ENCODE peak calls at places on chromosomes 6 and 20, in seven cellular contexts. One of them, this sample, is unnamed.

GRCh38 chr6:24763578-24763977 is 11.2 kb upstream of the GMNN start:
- DNase-seq in astrocyte of the spinal cord: no peak
- DNase-seq in adrenal gland: no peak
- DNase-seq in NT2/D1: no peak
- DNase-seq in GM23338: no peak
- DNase-seq in lower leg skin: no peak
- DNase-seq in GM06990: no peak
- DNase-seq in this sample: no peak

GRCh38 chr20:62694868-62695267 is 13.8 kb upstream of the NTSR1 start:
- DNase-seq in astrocyte of the spinal cord: no peak
- DNase-seq in adrenal gland: no peak
- DNase-seq in NT2/D1: no peak
- DNase-seq in GM23338: no peak
- DNase-seq in lower leg skin: no peak
- DNase-seq in GM06990: no peak
- DNase-seq in this sample: no peak

GRCh38 chr20:47095690-47096089 is 201.0 kb downstream of the EYA2 start:
- DNase-seq in astrocyte of the spinal cord: no peak
- DNase-seq in adrenal gland: no peak
- DNase-seq in NT2/D1: no peak
- DNase-seq in GM23338: no peak
- DNase-seq in lower leg skin: no peak
- DNase-seq in GM06990: no peak
- DNase-seq in this sample: no peak

GRCh38 chr6:27865952-27866369 is 46.2 kb downstream of the OR2B2 start:
- DNase-seq in astrocyte of the spinal cord: no peak
- DNase-seq in adrenal gland: no peak
- DNase-seq in NT2/D1: peak
- DNase-seq in GM23338: peak
- DNase-seq in lower leg skin: no peak
- DNase-seq in GM06990: peak
- DNase-seq in this sample: no peak

GRCh38 chr20:59147197-59147596 is 16.4 kb upstream of the ZNF831 start:
- DNase-seq in astrocyte of the spinal cord: no peak
- DNase-seq in adrenal gland: no peak
- DNase-seq in NT2/D1: no peak
- DNase-seq in GM23338: no peak
- DNase-seq in lower leg skin: no peak
- DNase-seq in GM06990: no peak
- DNase-seq in this sample: no peak

GRCh38 chr20:38723982-38724602 is at the start of gene SLC32A1:
- DNase-seq in astrocyte of the spinal cord: no peak
- DNase-seq in adrenal gland: no peak
- DNase-seq in NT2/D1: no peak
- DNase-seq in GM23338: peak
- DNase-seq in lower leg skin: no peak
- DNase-seq in GM06990: no peak
- DNase-seq in this sample: no peak

GRCh38 chr6:2235782-2236495 is 9.5 kb downstream of the GMDS start:
- DNase-seq in astrocyte of the spinal cord: no peak
- DNase-seq in adrenal gland: no peak
- DNase-seq in NT2/D1: no peak
- DNase-seq in GM23338: no peak
- DNase-seq in lower leg skin: no peak
- DNase-seq in GM06990: no peak
- DNase-seq in this sample: no peak

GRCh38 chr6:150492507-150492906 is 107.2 kb upstream of the PLEKHG1 start:
- DNase-seq in astrocyte of the spinal cord: peak
- DNase-seq in adrenal gland: no peak
- DNase-seq in NT2/D1: no peak
- DNase-seq in GM23338: peak
- DNase-seq in lower leg skin: no peak
- DNase-seq in GM06990: no peak
- DNase-seq in this sample: no peak

GRCh38 chr6:134267917-134268361 is 50.0 kb downstream of the SGK1 start:
- DNase-seq in astrocyte of the spinal cord: no peak
- DNase-seq in adrenal gland: no peak
- DNase-seq in NT2/D1: peak
- DNase-seq in GM23338: peak
- DNase-seq in lower leg skin: no peak
- DNase-seq in GM06990: no peak
- DNase-seq in this sample: no peak

GRCh38 chr6:69957990-69958559 is 91.7 kb downstream of the COL19A1 start:
- DNase-seq in astrocyte of the spinal cord: peak
- DNase-seq in adrenal gland: no peak
- DNase-seq in NT2/D1: no peak
- DNase-seq in GM23338: no peak
- DNase-seq in lower leg skin: no peak
- DNase-seq in GM06990: no peak
- DNase-seq in this sample: no peak

GRCh38 chr20:5171074-5171789 is 44.4 kb downstream of the CDS2 start:
- DNase-seq in astrocyte of the spinal cord: peak
- DNase-seq in adrenal gland: peak
- DNase-seq in NT2/D1: no peak
- DNase-seq in GM23338: peak
- DNase-seq in lower leg skin: no peak
- DNase-seq in GM06990: no peak
- DNase-seq in this sample: peak

DNA sequence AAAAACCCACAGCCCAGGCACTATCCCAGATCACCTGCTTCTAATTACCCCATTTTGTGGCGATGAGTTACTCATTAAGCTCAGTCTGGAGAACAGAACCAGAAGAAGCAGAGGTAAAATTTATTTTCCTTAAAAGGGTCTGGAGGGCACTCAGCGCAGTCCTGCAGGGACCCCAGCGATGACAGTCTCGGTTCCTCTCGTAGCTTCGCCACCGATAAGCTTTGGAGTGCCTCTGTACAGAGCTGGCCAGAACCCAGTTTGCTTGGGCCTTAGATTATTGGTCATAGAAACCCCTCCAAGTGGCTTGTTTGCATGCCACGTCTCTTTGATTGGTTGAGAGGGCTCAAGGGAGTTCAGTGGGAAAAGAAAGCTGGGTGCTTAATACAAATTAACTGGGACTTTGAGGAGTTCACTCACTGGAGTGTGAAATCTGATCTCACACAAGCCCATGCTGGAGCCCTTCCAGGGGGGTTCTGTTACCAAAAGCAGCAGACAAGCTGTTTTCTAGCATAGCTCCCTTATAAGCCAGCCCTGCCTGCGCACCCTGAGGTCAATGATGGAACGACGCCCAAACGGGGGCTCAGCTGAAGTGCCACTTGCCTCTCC is 158.5 kb upstream of the ARID1B start:
- DNase-seq in astrocyte of the spinal cord: no peak
- DNase-seq in adrenal gland: no peak
- DNase-seq in NT2/D1: no peak
- DNase-seq in GM23338: peak
- DNase-seq in lower leg skin: no peak
- DNase-seq in GM06990: no peak
- DNase-seq in this sample: no peak
- H3K4me3 ChIP-seq in astrocyte of the spinal cord: no peak
- H3K4me3 ChIP-seq in adrenal gland: no peak
- H3K4me3 ChIP-seq in NT2/D1: no peak
- H3K4me3 ChIP-seq in GM23338: no peak
- H3K4me3 ChIP-seq in lower leg skin: no peak
- H3K4me3 ChIP-seq in GM06990: no peak
- H3K4me3 ChIP-seq in this sample: no peak

GRCh38 chr6:6913346-6913745 is 194.4 kb upstream of the RREB1 start:
- DNase-seq in astrocyte of the spinal cord: no peak
- DNase-seq in adrenal gland: no peak
- DNase-seq in NT2/D1: no peak
- DNase-seq in GM23338: no peak
- DNase-seq in lower leg skin: no peak
- DNase-seq in GM06990: no peak
- DNase-seq in this sample: no peak

GRCh38 chr6:6910734-6911295 is 196.9 kb upstream of the RREB1 start:
- DNase-seq in astrocyte of the spinal cord: no peak
- DNase-seq in adrenal gland: no peak
- DNase-seq in NT2/D1: no peak
- DNase-seq in GM23338: no peak
- DNase-seq in lower leg skin: no peak
- DNase-seq in GM06990: no peak
- DNase-seq in this sample: no peak

GRCh38 chr6:6911391-6911790 is 196.4 kb upstream of the RREB1 start:
- DNase-seq in astrocyte of the spinal cord: no peak
- DNase-seq in adrenal gland: no peak
- DNase-seq in NT2/D1: no peak
- DNase-seq in GM23338: no peak
- DNase-seq in lower leg skin: no peak
- DNase-seq in GM06990: no peak
- DNase-seq in this sample: no peak

GRCh38 chr6:6915219-6915618 is 192.5 kb upstream of the RREB1 start:
- DNase-seq in astrocyte of the spinal cord: peak
- DNase-seq in adrenal gland: no peak
- DNase-seq in NT2/D1: no peak
- DNase-seq in GM23338: peak
- DNase-seq in lower leg skin: no peak
- DNase-seq in GM06990: no peak
- DNase-seq in this sample: no peak

DNA sequence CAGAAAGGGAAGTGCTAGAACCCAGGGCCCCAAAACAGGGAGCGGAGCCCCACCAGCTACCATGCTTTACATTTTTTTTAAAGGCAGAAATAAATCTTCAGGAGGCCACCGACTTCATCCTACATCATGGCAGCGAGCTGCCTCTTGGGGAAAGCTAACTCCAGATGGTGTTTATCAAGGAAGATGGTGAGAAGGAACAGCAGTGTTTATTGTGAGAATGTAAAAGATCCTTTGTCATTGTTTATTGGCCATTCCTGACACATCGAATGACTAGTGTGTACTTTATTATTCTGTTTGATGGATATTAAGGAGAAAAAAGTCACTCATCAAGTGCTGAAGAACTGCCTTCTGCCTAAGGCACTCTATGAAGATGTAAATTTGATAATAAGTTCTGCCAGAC is 194.9 kb upstream of the RREB1 start:
- DNase-seq in astrocyte of the spinal cord: no peak
- DNase-seq in adrenal gland: no peak
- DNase-seq in NT2/D1: no peak
- DNase-seq in GM23338: no peak
- DNase-seq in lower leg skin: no peak
- DNase-seq in GM06990: no peak
- DNase-seq in this sample: no peak
- H3K4me3 ChIP-seq in astrocyte of the spinal cord: no peak
- H3K4me3 ChIP-seq in adrenal gland: no peak
- H3K4me3 ChIP-seq in NT2/D1: no peak
- H3K4me3 ChIP-seq in GM23338: no peak
- H3K4me3 ChIP-seq in lower leg skin: no peak
- H3K4me3 ChIP-seq in GM06990: no peak
- H3K4me3 ChIP-seq in this sample: no peak

GRCh38 chr6:144284753-144285547 is at the start of gene UTRN:
- DNase-seq in astrocyte of the spinal cord: peak
- DNase-seq in adrenal gland: peak
- DNase-seq in NT2/D1: peak
- DNase-seq in GM23338: peak
- DNase-seq in lower leg skin: peak
- DNase-seq in GM06990: peak
- DNase-seq in this sample: peak

GRCh38 chr6:144284474-144284752 is 722 bp upstream of the UTRN start:
- DNase-seq in astrocyte of the spinal cord: peak
- DNase-seq in adrenal gland: no peak
- DNase-seq in NT2/D1: no peak
- DNase-seq in GM23338: no peak
- DNase-seq in lower leg skin: no peak
- DNase-seq in GM06990: no peak
- DNase-seq in this sample: no peak

GRCh38 chr6:144286503-144287393 is 1.6 kb downstream of the UTRN start:
- DNase-seq in astrocyte of the spinal cord: peak
- DNase-seq in adrenal gland: peak
- DNase-seq in NT2/D1: no peak
- DNase-seq in GM23338: peak
- DNase-seq in lower leg skin: peak
- DNase-seq in GM06990: peak
- DNase-seq in this sample: peak

GRCh38 chr6:144285548-144285797 is 338 bp downstream of the UTRN start:
- DNase-seq in astrocyte of the spinal cord: no peak
- DNase-seq in adrenal gland: no peak
- DNase-seq in NT2/D1: no peak
- DNase-seq in GM23338: no peak
- DNase-seq in lower leg skin: no peak
- DNase-seq in GM06990: no peak
- DNase-seq in this sample: no peak

DNA sequence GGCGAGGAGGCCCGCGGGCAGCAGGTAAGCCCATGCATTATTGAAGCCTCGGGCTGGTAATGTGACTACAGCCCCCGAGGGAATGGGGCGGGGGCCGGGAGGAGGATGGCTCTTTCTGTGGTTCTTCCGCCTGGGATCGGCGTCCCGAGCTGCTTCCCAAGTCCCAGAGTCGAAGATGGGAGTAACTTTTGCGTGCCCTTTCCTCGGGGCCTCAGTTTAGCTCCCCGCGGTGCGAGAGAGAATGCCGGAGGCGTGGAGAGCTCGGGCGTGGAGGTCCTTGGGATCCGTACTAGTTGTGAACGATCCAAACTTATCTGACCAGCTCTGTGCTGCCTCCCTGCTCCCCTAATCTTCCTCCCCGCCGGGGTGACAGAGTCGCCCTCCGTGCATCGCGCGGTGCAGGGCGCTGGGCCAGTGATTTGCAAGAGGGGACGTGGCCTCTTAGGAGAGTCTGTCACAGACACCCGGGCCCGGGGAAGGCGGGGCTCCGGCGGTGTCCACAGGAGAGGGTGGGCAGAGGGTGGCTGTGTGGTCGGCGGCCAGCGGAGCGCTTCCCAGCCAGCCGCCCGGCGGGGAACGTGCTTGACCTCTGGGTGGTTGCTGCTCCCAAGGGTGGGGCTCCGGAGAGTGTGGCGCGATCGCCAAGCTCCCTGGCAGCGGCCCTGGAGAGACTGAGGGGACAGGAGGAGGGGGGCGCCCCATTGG is 815 bp downstream of the UTRN start:
- DNase-seq in astrocyte of the spinal cord: no peak
- DNase-seq in adrenal gland: peak
- DNase-seq in NT2/D1: no peak
- DNase-seq in GM23338: peak
- DNase-seq in lower leg skin: peak
- DNase-seq in GM06990: peak
- DNase-seq in this sample: peak
- H3K4me3 ChIP-seq in astrocyte of the spinal cord: peak
- H3K4me3 ChIP-seq in adrenal gland: peak
- H3K4me3 ChIP-seq in NT2/D1: peak
- H3K4me3 ChIP-seq in GM23338: peak
- H3K4me3 ChIP-seq in lower leg skin: peak
- H3K4me3 ChIP-seq in GM06990: peak
- H3K4me3 ChIP-seq in this sample: peak

DNA sequence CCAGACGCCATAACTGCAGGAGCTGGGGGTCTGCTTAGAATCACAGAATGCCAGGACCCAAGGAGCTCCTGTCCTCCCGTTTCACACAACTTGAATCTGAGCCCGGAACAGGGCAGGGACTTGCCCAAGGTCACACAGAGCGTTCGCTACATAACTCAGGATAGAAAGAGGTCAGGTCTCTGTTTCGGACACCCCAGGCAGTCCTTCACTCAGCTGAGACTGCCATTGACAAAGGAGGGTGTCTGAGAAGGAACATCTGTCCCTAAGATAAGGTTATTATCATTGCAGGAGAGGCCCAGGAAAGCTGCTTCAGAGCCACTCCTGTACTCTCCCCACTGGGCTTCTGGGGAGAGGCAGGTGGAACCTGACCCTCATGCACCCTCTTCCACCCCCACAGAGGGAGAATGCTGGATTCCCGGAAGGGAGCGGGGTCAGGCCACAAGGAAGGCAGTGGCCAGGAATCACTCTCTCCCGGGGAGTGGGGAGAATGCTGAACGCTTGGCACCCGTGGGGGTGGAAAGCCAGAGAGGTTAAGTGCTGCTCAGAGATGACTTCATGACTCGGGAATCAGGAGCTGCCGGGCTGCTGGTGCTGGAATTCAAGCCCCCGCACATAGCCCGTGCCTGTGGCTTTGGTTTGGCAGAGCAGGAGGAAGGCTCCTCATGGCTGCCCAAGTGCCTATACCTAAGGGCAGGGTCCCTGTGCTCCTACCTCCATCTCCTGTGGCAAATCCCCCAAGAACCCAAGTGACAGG is 10.7 kb downstream of the SDC4 start:
- DNase-seq in astrocyte of the spinal cord: peak
- DNase-seq in adrenal gland: peak
- DNase-seq in NT2/D1: no peak
- DNase-seq in GM23338: no peak
- DNase-seq in lower leg skin: no peak
- DNase-seq in GM06990: no peak
- DNase-seq in this sample: peak
- H3K4me3 ChIP-seq in astrocyte of the spinal cord: no peak
- H3K4me3 ChIP-seq in adrenal gland: no peak
- H3K4me3 ChIP-seq in NT2/D1: no peak
- H3K4me3 ChIP-seq in GM23338: no peak
- H3K4me3 ChIP-seq in lower leg skin: no peak
- H3K4me3 ChIP-seq in GM06990: no peak
- H3K4me3 ChIP-seq in this sample: peak